ENCODE peak calls at places on chromosomes 5 and 9, in six cellular contexts. W is PC-9, U is colonic mucosa, R is sigmoid colon, X is K562, T is fibroblast of villous mesenchyme. N is an unnamed sample.

GRCh38 chr9:30140415-30140814 is 2244.0 kb upstream of the ACO1 start:
- DNase-seq in W (no peak), U (no peak), T (no peak), R (no peak), X (no peak), N (no peak)

GRCh38 chr5:127858116-127858784 is 155.1 kb downstream of the CCDC192 start:
- DNase-seq in R (no peak), W (no peak), X (no peak), T (no peak), U (no peak), N (no peak)

GRCh38 chr9:101140728-101141127 is 112.2 kb downstream of the PLPPR1 start:
- DNase-seq in U (no peak), R (no peak), W (no peak), X (no peak), T (no peak), N (no peak)

GRCh38 chr5:137310051-137310730 is 188.9 kb downstream of the SPOCK1 start:
- DNase-seq in W (peak), R (no peak), U (no peak), T (peak), X (no peak), N (peak)

GRCh38 chr5:154627711-154628678 is 127.2 kb upstream of the LARP1 start:
- DNase-seq in U (no peak), W (no peak), X (no peak), T (peak), R (no peak), N (peak)

GRCh38 chr9:109232449-109232848 is 65.4 kb upstream of the FRRS1L start:
- DNase-seq in R (no peak), X (no peak), U (no peak), W (peak), T (peak), N (peak)

GRCh38 chr5:28374492-28374934 is 1336.1 kb upstream of the CDH9 start:
- DNase-seq in W (peak), R (no peak), T (no peak), X (no peak), U (no peak), N (no peak)

GRCh38 chr9:72322259-72322658 is 42.7 kb downstream of the ZFAND5 start:
- DNase-seq in X (no peak), U (no peak), T (peak), R (no peak), W (no peak), N (peak)

GRCh38 chr9:72453797-72454196 is 67.6 kb upstream of the TMC1 start:
- DNase-seq in T (no peak), W (no peak), U (no peak), R (no peak), X (no peak), N (no peak)

DNA sequence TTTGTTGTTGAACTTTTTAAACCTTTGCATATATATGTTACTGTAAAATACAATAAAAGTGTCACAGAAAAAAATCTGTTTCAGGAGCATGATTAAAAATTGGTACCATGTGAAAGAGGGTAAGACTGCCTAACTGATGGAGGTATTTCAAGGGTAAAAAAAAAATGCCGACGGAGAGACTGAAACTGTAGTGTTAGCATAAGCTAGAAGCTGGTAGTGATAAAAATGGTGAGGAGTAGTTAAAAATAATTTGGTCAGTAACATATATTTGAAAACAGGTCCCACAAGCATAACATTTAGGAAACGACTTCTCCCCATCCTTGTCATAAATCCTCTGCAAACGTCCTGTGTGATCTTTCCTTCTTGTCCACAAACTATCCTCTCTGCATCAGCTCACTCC is 64.7 kb downstream of the MEF2C start:
- DNase-seq in X (no peak), R (no peak), T (no peak), W (no peak), U (no peak), N (no peak)
- H3K4me3 ChIP-seq in X (no peak), R (no peak), T (no peak), W (no peak), U (no peak), N (no peak)

GRCh38 chr9:91341258-91341746 is 20.4 kb downstream of the AUH start:
- DNase-seq in T (no peak), W (no peak), X (peak), R (no peak), U (no peak), N (no peak)
- TF ChIP-seq CTCF in T (peak), W (no peak), X (peak), R (no peak), U (no peak), N (no peak)

GRCh38 chr5:151146003-151146524 is 11.5 kb downstream of the ANXA6 start:
- DNase-seq in X (no peak), R (no peak), T (no peak), W (no peak), U (no peak), N (no peak)
- H3K4me3 ChIP-seq in X (no peak), R (no peak), T (no peak), W (no peak), U (no peak), N (no peak)

GRCh38 chr5:142149363-142149762 is 40.8 kb downstream of the NDFIP1 start:
- DNase-seq in R (no peak), T (no peak), W (no peak), X (no peak), U (no peak), N (no peak)
- TF ChIP-seq CTCF in R (no peak), T (no peak), W (no peak), X (peak), U (no peak), N (no peak)

DNA sequence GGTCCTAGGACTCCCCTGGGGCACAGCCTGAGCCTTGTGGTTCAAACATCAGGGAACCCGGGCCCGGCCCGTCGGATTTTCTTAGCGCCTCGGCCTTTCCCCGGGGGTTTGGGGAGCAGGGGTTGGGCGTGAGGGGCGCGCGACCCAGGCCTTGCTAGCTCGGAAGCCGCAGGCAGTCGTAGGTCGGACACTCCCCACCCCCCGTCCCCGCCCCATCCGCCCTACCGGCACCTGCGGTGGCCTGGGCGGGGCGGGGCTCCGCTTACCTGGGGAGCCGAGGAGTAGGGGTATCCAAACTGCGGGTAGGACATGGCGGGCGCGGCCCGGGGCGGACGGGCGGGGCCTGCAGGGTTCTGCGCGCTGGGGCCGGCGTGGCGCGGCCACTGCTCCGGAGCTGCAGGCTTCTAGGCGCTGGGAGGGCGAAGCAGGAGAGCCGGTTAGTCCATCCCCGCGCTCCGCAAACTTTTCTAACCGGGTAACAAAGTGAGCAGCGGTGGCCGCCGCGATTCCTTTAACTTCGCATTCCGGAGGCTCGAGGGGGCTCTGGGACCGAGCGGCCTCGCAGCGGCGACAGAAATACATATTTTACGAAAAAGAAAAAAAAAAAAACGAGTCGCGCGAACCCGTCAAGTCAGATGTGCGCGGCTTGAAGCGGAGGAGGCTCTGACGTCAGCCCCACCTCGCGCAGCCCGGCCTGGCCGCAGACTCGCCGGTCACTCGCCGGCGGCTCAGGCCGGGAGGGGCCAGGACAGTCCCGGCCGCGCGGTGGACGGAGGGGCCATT is at the start of gene IRX4:
- DNase-seq in R (no peak), X (no peak), U (no peak), W (no peak), T (peak), N (no peak)
- H3K4me3 ChIP-seq in R (peak), X (no peak), U (no peak), W (no peak), T (peak), N (no peak)

DNA sequence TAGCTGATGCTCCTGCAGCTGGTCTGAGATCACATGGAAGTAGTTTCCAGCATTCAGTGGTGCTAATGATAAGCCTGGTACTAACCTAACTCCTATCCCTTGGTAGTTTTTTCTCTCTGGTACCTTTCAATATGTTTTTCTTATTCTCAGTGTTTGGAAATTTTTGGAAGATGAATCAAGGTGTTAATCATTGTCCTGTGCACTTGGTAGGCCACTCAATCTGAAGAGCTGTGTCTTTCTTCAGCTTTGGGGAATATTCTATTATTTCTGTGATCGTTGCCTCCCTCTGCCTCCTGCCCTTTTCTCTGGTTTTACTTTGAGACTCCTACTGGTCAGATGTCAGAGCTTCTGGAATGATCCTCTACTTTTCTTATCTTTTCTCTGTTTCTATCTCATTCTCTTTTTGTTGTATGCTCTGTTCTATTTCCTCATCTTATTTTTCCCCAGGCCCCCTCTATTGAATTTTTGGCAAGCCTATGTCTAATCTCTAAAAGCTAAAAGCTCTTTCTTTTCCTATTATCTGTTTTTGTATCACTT is 136.8 kb downstream of the APBA1 start:
- DNase-seq in T (no peak), R (no peak), U (no peak), W (no peak), X (no peak), N (no peak)
- TF ChIP-seq CTCF in T (no peak), R (no peak), U (no peak), W (no peak), X (no peak), N (no peak)